ENCODE peak calls at places on chromosomes 2 and 18, in four cellular contexts. One of them, this sample, is unnamed.

GRCh38 chr2:37349376-37349775 is 4.9 kb downstream of the QPCT start:
- DNase-seq in HEK293T: no peak
- DNase-seq in HepG2: peak; percentile 27
- DNase-seq in K562: no peak
- DNase-seq in this sample: no peak

GRCh38 chr2:144944506-144945230 is 424.7 kb upstream of the ZEB2 start:
- DNase-seq in K562: no peak
- DNase-seq in HEK293T: no peak
- DNase-seq in HepG2: no peak
- DNase-seq in this sample: no peak

GRCh38 chr2:2743164-2743571 is 412.1 kb upstream of the MYT1L start:
- DNase-seq in K562: no peak
- DNase-seq in HEK293T: no peak
- DNase-seq in HepG2: no peak
- DNase-seq in this sample: no peak

GRCh38 chr2:20665261-20666113 is 1.5 kb upstream of the GDF7 start:
- DNase-seq in HEK293T: no peak
- DNase-seq in K562: no peak
- DNase-seq in HepG2: no peak
- DNase-seq in this sample: no peak

GRCh38 chr2:105570326-105570725 is 171.5 kb upstream of the FHL2 start:
- DNase-seq in HEK293T: no peak
- DNase-seq in K562: no peak
- DNase-seq in HepG2: no peak
- DNase-seq in this sample: no peak

GRCh38 chr2:26300234-26300641 is 45.7 kb upstream of the SELENOI start:
- DNase-seq in HepG2: no peak
- DNase-seq in HEK293T: no peak
- DNase-seq in K562: no peak
- DNase-seq in this sample: no peak

GRCh38 chr2:192053921-192054320 is 140.8 kb downstream of the TMEFF2 start:
- DNase-seq in K562: no peak
- DNase-seq in HepG2: no peak
- DNase-seq in HEK293T: no peak
- DNase-seq in this sample: no peak

GRCh38 chr18:11657554-11657953 is 31.5 kb upstream of the GNAL start:
- DNase-seq in HepG2: no peak
- DNase-seq in K562: no peak
- DNase-seq in HEK293T: no peak
- DNase-seq in this sample: no peak

GRCh38 chr2:205965707-205966106 is 120.3 kb downstream of the INO80D start:
- DNase-seq in HepG2: no peak
- DNase-seq in HEK293T: no peak
- DNase-seq in K562: no peak
- DNase-seq in this sample: no peak

GRCh38 chr18:46155652-46156051 is 51.5 kb downstream of the HAUS1 start:
- DNase-seq in K562: no peak
- DNase-seq in HEK293T: no peak
- DNase-seq in HepG2: no peak
- DNase-seq in this sample: no peak

GRCh38 chr2:78127428-78127827 is 605.3 kb upstream of the LRRTM4 start:
- DNase-seq in HEK293T: no peak
- DNase-seq in HepG2: no peak
- DNase-seq in K562: no peak
- DNase-seq in this sample: no peak

GRCh38 chr2:240143801-240144648 is 3.6 kb upstream of the OTOS start:
- DNase-seq in HepG2: peak; percentile 47
- DNase-seq in K562: peak; percentile 76
- DNase-seq in HEK293T: peak; percentile 84
- DNase-seq in this sample: no peak

GRCh38 chr2:23993736-23994269 is 16.1 kb upstream of the MFSD2B start:
- DNase-seq in HepG2: no peak
- DNase-seq in K562: no peak
- DNase-seq in HEK293T: no peak
- DNase-seq in this sample: no peak

GRCh38 chr18:6983366-6983765 is 134.2 kb downstream of the LAMA1 start:
- DNase-seq in HEK293T: no peak
- DNase-seq in K562: no peak
- DNase-seq in HepG2: no peak
- DNase-seq in this sample: no peak

GRCh38 chr2:228522276-228522675 is 340.8 kb upstream of the SPHKAP start:
- DNase-seq in HEK293T: no peak
- DNase-seq in K562: no peak
- DNase-seq in HepG2: no peak
- DNase-seq in this sample: no peak

GRCh38 chr2:227450921-227451654 is 20.9 kb upstream of the AGFG1 start:
- DNase-seq in HepG2: peak; percentile 99
- DNase-seq in HEK293T: no peak
- DNase-seq in K562: peak; percentile 81
- DNase-seq in this sample: no peak

GRCh38 chr2:229235136-229235914 is 35.8 kb downstream of the PID1 start:
- DNase-seq in HEK293T: no peak
- DNase-seq in HepG2: no peak
- DNase-seq in K562: no peak
- DNase-seq in this sample: no peak

GRCh38 chr2:136116813-136117390 is 1.0 kb downstream of the CXCR4 start:
- DNase-seq in K562: no peak
- DNase-seq in HepG2: no peak
- DNase-seq in HEK293T: peak; percentile 21
- DNase-seq in this sample: no peak

GRCh38 chr2:144707927-144708326 is 188.0 kb upstream of the ZEB2 start:
- DNase-seq in HEK293T: no peak
- DNase-seq in K562: no peak
- DNase-seq in HepG2: no peak
- DNase-seq in this sample: no peak

GRCh38 chr2:170362895-170363582 is 185.1 kb downstream of the MYO3B start:
- DNase-seq in K562: peak; percentile 69
- DNase-seq in HEK293T: no peak
- DNase-seq in HepG2: no peak
- DNase-seq in this sample: no peak

GRCh38 chr2:160876029-160876428 is 284.2 kb upstream of the TANK start:
- DNase-seq in HEK293T: no peak
- DNase-seq in K562: no peak
- DNase-seq in HepG2: no peak
- DNase-seq in this sample: no peak

GRCh38 chr2:43044093-43044614 is 182.3 kb downstream of the ZFP36L2 start:
- DNase-seq in HEK293T: no peak
- DNase-seq in HepG2: no peak
- DNase-seq in K562: no peak
- DNase-seq in this sample: no peak

GRCh38 chr2:177169810-177170514 is 42.6 kb upstream of the HNRNPA3 start:
- DNase-seq in K562: no peak
- DNase-seq in HEK293T: no peak
- DNase-seq in HepG2: peak; percentile 86
- DNase-seq in this sample: peak; percentile 82

GRCh38 chr2:68417931-68418330 is 49.2 kb downstream of the FBXO48 start:
- DNase-seq in HepG2: no peak
- DNase-seq in K562: no peak
- DNase-seq in HEK293T: no peak
- DNase-seq in this sample: no peak

GRCh38 chr2:23531280-23531679 is 146.3 kb downstream of the KLHL29 start:
- DNase-seq in K562: no peak
- DNase-seq in HepG2: no peak
- DNase-seq in HEK293T: no peak
- DNase-seq in this sample: no peak

GRCh38 chr2:96533292-96534073 is 3.1 kb upstream of the ARID5A start:
- DNase-seq in K562: no peak
- DNase-seq in HEK293T: no peak
- DNase-seq in HepG2: no peak
- DNase-seq in this sample: no peak

GRCh38 chr2:1884933-1885580 is 140.7 kb upstream of the PXDN start:
- DNase-seq in HepG2: no peak
- DNase-seq in K562: no peak
- DNase-seq in HEK293T: no peak
- DNase-seq in this sample: no peak

GRCh38 chr2:112692496-112692911 is 28.3 kb upstream of the NT5DC4 start:
- DNase-seq in HEK293T: no peak
- DNase-seq in K562: peak; percentile 84
- DNase-seq in HepG2: peak; percentile 96
- DNase-seq in this sample: peak; percentile 87

DNA sequence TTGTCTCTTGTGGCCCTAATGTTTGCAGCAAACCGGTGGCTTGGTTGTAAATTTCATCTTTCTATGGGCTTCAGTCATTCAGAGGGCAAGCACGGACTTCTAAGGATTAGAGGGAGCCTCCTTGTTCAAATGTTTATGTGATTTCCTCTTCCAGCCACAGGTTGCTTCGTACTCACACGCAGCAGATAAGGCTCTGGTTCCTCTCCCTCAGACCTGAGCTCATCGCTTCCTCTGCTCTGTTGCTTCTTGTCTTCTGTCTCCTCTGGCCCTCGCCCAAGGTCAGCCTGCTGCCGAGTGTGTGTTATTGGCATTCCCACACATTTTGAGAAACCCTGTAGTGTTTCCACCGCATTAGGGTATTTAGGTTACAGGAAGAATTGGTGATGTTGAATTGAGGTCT is 44.0 kb downstream of the MYL12B start:
- DNase-seq in K562: no peak
- DNase-seq in HepG2: no peak
- DNase-seq in HEK293T: no peak
- DNase-seq in this sample: no peak
- TF ChIP-seq FOXK2 in K562: no peak
- TF ChIP-seq FOXK2 in HepG2: no peak
- TF ChIP-seq FOXK2 in HEK293T: no peak
- TF ChIP-seq FOXK2 in this sample: no peak

GRCh38 chr2:17800219-17800618 is 16.0 kb upstream of the MSGN1 start:
- DNase-seq in K562: no peak
- DNase-seq in HEK293T: no peak
- DNase-seq in HepG2: peak; percentile 76
- DNase-seq in this sample: no peak
- TF ChIP-seq FOXK2 in K562: no peak
- TF ChIP-seq FOXK2 in HEK293T: no peak
- TF ChIP-seq FOXK2 in HepG2: peak; percentile 10
- TF ChIP-seq FOXK2 in this sample: peak; percentile 76

DNA sequence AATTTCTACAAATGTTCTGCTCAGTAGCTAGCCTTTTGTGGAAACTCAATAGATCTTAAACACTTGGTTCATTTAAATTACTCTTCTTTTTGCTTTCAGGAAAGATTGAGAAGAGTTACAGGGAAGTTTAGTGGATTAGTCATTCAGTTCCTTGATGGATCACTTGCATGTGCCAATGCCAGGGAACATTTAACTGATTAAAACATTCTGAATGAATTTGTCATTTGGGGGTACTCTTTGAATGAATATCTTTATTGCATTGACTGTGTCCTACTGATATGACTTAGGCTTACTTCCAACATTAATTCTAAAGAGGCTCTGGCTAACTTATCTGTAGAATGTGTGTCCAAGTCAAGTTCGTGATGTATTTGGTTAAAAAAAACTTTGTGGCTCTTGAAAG is 199.8 kb downstream of the PLCL1 start:
- DNase-seq in HepG2: no peak
- DNase-seq in HEK293T: no peak
- DNase-seq in K562: no peak
- DNase-seq in this sample: no peak
- TF ChIP-seq FOXK2 in HepG2: no peak
- TF ChIP-seq FOXK2 in HEK293T: no peak
- TF ChIP-seq FOXK2 in K562: no peak
- TF ChIP-seq FOXK2 in this sample: no peak

GRCh38 chr2:33671198-33671597 is 72.1 kb upstream of the FAM98A start:
- DNase-seq in HEK293T: no peak
- DNase-seq in HepG2: no peak
- DNase-seq in K562: no peak
- DNase-seq in this sample: no peak

GRCh38 chr2:33672389-33672788 is 73.3 kb upstream of the FAM98A start:
- DNase-seq in HEK293T: no peak
- DNase-seq in K562: no peak
- DNase-seq in HepG2: no peak
- DNase-seq in this sample: no peak

GRCh38 chr2:33672896-33673295 is 73.8 kb upstream of the FAM98A start:
- DNase-seq in HEK293T: no peak
- DNase-seq in HepG2: no peak
- DNase-seq in K562: no peak
- DNase-seq in this sample: no peak

GRCh38 chr2:33673937-33674336 is 74.8 kb upstream of the FAM98A start:
- DNase-seq in HepG2: no peak
- DNase-seq in K562: no peak
- DNase-seq in HEK293T: no peak
- DNase-seq in this sample: no peak

GRCh38 chr2:33670392-33670937 is 71.4 kb upstream of the FAM98A start:
- DNase-seq in HepG2: no peak
- DNase-seq in HEK293T: peak; percentile 23
- DNase-seq in K562: no peak
- DNase-seq in this sample: no peak
- TF ChIP-seq FOXK2 in HepG2: no peak
- TF ChIP-seq FOXK2 in HEK293T: no peak
- TF ChIP-seq FOXK2 in K562: no peak
- TF ChIP-seq FOXK2 in this sample: no peak

GRCh38 chr2:15043336-15044058 is 411.0 kb downstream of the LRATD1 start:
- DNase-seq in HEK293T: no peak
- DNase-seq in HepG2: no peak
- DNase-seq in K562: no peak
- DNase-seq in this sample: no peak
- TF ChIP-seq FOXK2 in HEK293T: no peak
- TF ChIP-seq FOXK2 in HepG2: no peak
- TF ChIP-seq FOXK2 in K562: no peak
- TF ChIP-seq FOXK2 in this sample: no peak

DNA sequence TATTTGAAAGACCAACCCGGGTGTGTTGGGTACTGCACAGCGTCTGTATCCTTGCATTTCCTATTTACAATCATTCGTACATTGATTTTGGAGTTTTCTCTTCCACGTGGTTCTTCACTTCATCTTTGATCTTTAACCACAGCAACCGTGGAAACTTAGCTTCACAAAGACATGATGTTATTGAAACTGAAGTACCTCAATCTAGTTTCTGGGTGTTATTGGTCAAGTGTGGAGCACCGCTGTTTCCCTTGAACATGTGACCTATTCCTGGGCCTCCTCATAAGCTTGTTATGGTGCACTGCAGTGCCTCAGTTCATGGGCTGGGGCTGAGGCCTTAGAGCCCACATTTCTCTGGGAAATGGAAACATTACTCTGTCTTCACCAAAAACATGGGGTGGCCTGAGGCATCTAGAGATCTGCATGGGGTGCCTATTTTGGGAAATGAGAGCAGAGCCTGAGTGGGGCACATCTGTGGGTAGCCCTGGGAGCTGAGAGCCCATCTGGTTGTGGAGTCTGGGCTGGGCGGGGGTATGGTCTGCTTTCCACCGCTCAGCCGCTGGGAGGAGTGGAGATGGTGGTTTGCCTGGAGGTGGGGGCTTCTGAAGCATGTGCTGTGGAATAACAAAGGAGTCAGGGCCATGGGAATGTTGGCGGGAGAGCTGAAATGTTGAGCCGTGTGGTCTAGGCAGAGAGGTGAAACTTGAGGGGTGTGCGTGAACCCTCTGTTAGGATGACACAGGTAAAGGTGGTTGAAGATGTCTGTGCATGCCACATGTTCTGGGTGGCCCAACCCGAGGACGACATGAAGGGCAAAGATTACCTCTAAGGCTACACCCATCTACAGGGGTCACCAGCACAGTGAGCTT is 37.4 kb downstream of the ZNF236 start:
- DNase-seq in K562: no peak
- DNase-seq in HepG2: no peak
- DNase-seq in HEK293T: no peak
- DNase-seq in this sample: peak; percentile 30
- TF ChIP-seq FOXK2 in K562: no peak
- TF ChIP-seq FOXK2 in HepG2: no peak
- TF ChIP-seq FOXK2 in HEK293T: no peak
- TF ChIP-seq FOXK2 in this sample: no peak

GRCh38 chr2:65728477-65729180 is 296.2 kb upstream of the SPRED2 start:
- DNase-seq in HepG2: no peak
- DNase-seq in K562: no peak
- DNase-seq in HEK293T: no peak
- DNase-seq in this sample: no peak
- TF ChIP-seq FOXK2 in HepG2: no peak
- TF ChIP-seq FOXK2 in K562: no peak
- TF ChIP-seq FOXK2 in HEK293T: no peak
- TF ChIP-seq FOXK2 in this sample: no peak

This sample was measured in GM12878.